ENCODE peak calls at places on chromosomes 3 and 15, in eight cellular contexts. R is right cardiac atrium; F is B cell; Z is stimulated activated CD4-positive, alpha-beta T cell treated with anti-CD3 and anti-CD28 coated beads, Interleukin-15, amount 100 ng/mL, for 1 hour; Q is Kasumi-1; B is iris pigment epithelial cell; T is mucosa of gallbladder; O is AG09309. G is an unnamed sample.

GRCh38 chr3:112689989-112690388 is 49.0 kb upstream of the CCDC80 start:
- DNase-seq in R (no peak), F (no peak), Z (no peak), Q (no peak), B (no peak), T (no peak), O (no peak), G (no peak)

GRCh38 chr3:62214850-62215249 is 158.5 kb downstream of the FEZF2 start:
- DNase-seq in R (no peak), F (no peak), Z (no peak), Q (no peak), B (no peak), T (no peak), O (no peak), G (no peak)

GRCh38 chr15:34993877-34994276 is 5.8 kb upstream of the ZNF770 start:
- DNase-seq in R (no peak), F (no peak), Z (no peak), Q (no peak), B (no peak), T (no peak), O (no peak), G (no peak)

GRCh38 chr3:66985336-66985920 is 12.7 kb upstream of the KBTBD8 start:
- DNase-seq in R (no peak), F (no peak), Z (no peak), Q (no peak), B (peak; percentile 79), T (no peak), O (no peak), G (no peak)

GRCh38 chr15:64697911-64698369 is 77.4 kb downstream of the RBPMS2 start:
- DNase-seq in R (no peak), F (no peak), Z (no peak), Q (no peak), B (peak; percentile 23), T (no peak), O (no peak), G (no peak)

GRCh38 chr15:74340139-74340538 is 27.3 kb downstream of the CYP11A1 start:
- DNase-seq in R (no peak), F (no peak), Z (no peak), Q (no peak), B (peak; percentile 46), T (no peak), O (no peak), G (no peak)

GRCh38 chr3:119809249-119810017 is 27.5 kb downstream of the NR1I2 start:
- DNase-seq in R (peak; percentile 66), F (no peak), Z (no peak), Q (no peak), B (no peak), T (no peak), O (no peak), G (no peak)

GRCh38 chr15:99125061-99125990 is 20.4 kb downstream of the SYNM start:
- DNase-seq in R (no peak), F (no peak), Z (no peak), Q (no peak), B (no peak), T (no peak), O (no peak), G (no peak)

GRCh38 chr15:62419206-62419605 is 254.1 kb upstream of the C2CD4B start:
- DNase-seq in R (no peak), F (no peak), Z (no peak), Q (no peak), B (no peak), T (no peak), O (no peak), G (no peak)

GRCh38 chr15:74201656-74202420 is 749 bp downstream of the STRA6 start:
- DNase-seq in R (no peak), F (no peak), Z (no peak), Q (no peak), B (peak; percentile 68), T (no peak), O (no peak), G (no peak)

GRCh38 chr3:104909188-104909587 is 457.5 kb upstream of the ALCAM start:
- DNase-seq in R (no peak), F (no peak), Z (no peak), Q (no peak), B (peak; percentile 91), T (no peak), O (no peak), G (peak; percentile 22)

GRCh38 chr3:115248274-115248673 is 101.2 kb upstream of the ZBTB20 start:
- DNase-seq in R (no peak), F (no peak), Z (no peak), Q (no peak), B (peak; percentile 64), T (no peak), O (peak; percentile 40), G (no peak)

GRCh38 chr3:58032186-58032585 is 24.0 kb downstream of the FLNB start:
- DNase-seq in R (no peak), F (no peak), Z (no peak), Q (no peak), B (peak; percentile 86), T (no peak), O (no peak), G (no peak)

GRCh38 chr15:101127503-101128076 is 124.3 kb downstream of the CHSY1 start:
- DNase-seq in R (peak; percentile 89), F (peak; percentile 60), Z (no peak), Q (peak; percentile 96), B (peak; percentile 97), T (peak; percentile 66), O (peak; percentile 88), G (peak; percentile 84)

GRCh38 chr3:48697952-48698351 is 12.2 kb upstream of the NCKIPSD start:
- DNase-seq in R (no peak), F (no peak), Z (no peak), Q (peak; percentile 12), B (no peak), T (no peak), O (no peak), G (no peak)

GRCh38 chr3:197219627-197220026 is 78.8 kb downstream of the DLG1 start:
- DNase-seq in R (no peak), F (no peak), Z (no peak), Q (no peak), B (no peak), T (no peak), O (no peak), G (no peak)

GRCh38 chr15:101044625-101045235 is 125.6 kb downstream of the LRRK1 start:
- DNase-seq in R (peak; percentile 12), F (peak; percentile 1), Z (no peak), Q (no peak), B (no peak), T (peak; percentile 6), O (no peak), G (no peak)

GRCh38 chr15:79168922-79169322 is 78.3 kb upstream of the RASGRF1 start:
- DNase-seq in R (peak; percentile 75), F (no peak), Z (no peak), Q (no peak), B (peak; percentile 32), T (peak; percentile 72), O (no peak), G (no peak)

GRCh38 chr3:10366681-10367101 is 45.8 kb upstream of the SEC13 start:
- DNase-seq in R (no peak), F (no peak), Z (no peak), Q (peak; percentile 83), B (peak; percentile 99), T (no peak), O (peak; percentile 94), G (no peak)

GRCh38 chr3:139939681-139940190 is 4.8 kb downstream of the CLSTN2 start:
- DNase-seq in R (no peak), F (no peak), Z (no peak), Q (no peak), B (no peak), T (no peak), O (no peak), G (no peak)

GRCh38 chr3:177471733-177472480 is 274.6 kb upstream of the TBL1XR1 start:
- DNase-seq in R (no peak), F (no peak), Z (no peak), Q (no peak), B (no peak), T (no peak), O (no peak), G (no peak)

GRCh38 chr15:95286911-95287769 is 1043.4 kb upstream of the NR2F2 start:
- DNase-seq in R (no peak), F (no peak), Z (no peak), Q (no peak), B (peak; percentile 36), T (no peak), O (no peak), G (no peak)

GRCh38 chr15:70167155-70167554 is 69.4 kb upstream of the TLE3 start:
- DNase-seq in R (no peak), F (no peak), Z (no peak), Q (no peak), B (no peak), T (no peak), O (no peak), G (no peak)

GRCh38 chr15:63872759-63873510 is 39.2 kb upstream of the HERC1 start:
- DNase-seq in R (no peak), F (no peak), Z (no peak), Q (no peak), B (no peak), T (no peak), O (no peak), G (no peak)

GRCh38 chr15:91891788-91892187 is 38.3 kb downstream of the SLCO3A1 start:
- DNase-seq in R (peak; percentile 60), F (no peak), Z (no peak), Q (no peak), B (no peak), T (no peak), O (no peak), G (no peak)

GRCh38 chr3:154783053-154784037 is 296.8 kb upstream of the MME start:
- DNase-seq in R (no peak), F (no peak), Z (no peak), Q (no peak), B (no peak), T (no peak), O (no peak), G (no peak)

GRCh38 chr15:70569139-70569717 is 194.1 kb downstream of the UACA start:
- DNase-seq in R (no peak), F (no peak), Z (no peak), Q (peak; percentile 49), B (peak; percentile 72), T (peak; percentile 37), O (peak; percentile 89), G (peak; percentile 7)

GRCh38 chr3:11422291-11422690 is 150.1 kb downstream of the ATG7 start:
- DNase-seq in R (no peak), F (no peak), Z (no peak), Q (no peak), B (no peak), T (no peak), O (no peak), G (no peak)

GRCh38 chr15:72402726-72403125 is 4.6 kb downstream of the TMEM202 start:
- DNase-seq in R (no peak), F (no peak), Z (no peak), Q (no peak), B (no peak), T (no peak), O (no peak), G (no peak)

GRCh38 chr3:176855901-176856486 is 341.3 kb downstream of the TBL1XR1 start:
- DNase-seq in R (no peak), F (no peak), Z (no peak), Q (no peak), B (no peak), T (peak; percentile 27), O (no peak), G (no peak)

GRCh38 chr3:14565791-14566588 is 25.8 kb upstream of the GRIP2 start:
- DNase-seq in R (no peak), F (no peak), Z (no peak), Q (no peak), B (peak; percentile 70), T (no peak), O (no peak), G (no peak)

GRCh38 chr15:52121896-52122295 is 9.3 kb upstream of the BCL2L10 start:
- DNase-seq in R (no peak), F (no peak), Z (no peak), Q (no peak), B (no peak), T (no peak), O (no peak), G (no peak)

G was measured in cerebellum.